ENCODE peak calls at places on chromosomes 3 and 15, in five cellular contexts. J is AG08396; Y is NCI-H345; Q is naive thymus-derived CD4-positive, alpha-beta T cell; P is activated CD4-positive, alpha-beta T cell treated with anti-CD3 and anti-CD28 coated beads for 36 hours. K is an unnamed sample.
A peak's percentile ranks its signal among the peaks of the same experiment; 100 is the strongest.

GRCh38 chr3:56725175-56725574 is 42.1 kb upstream of the TASOR start:
- DNase-seq in Q (peak; percentile 50), P (peak; percentile 82), J (no peak), Y (no peak), K (peak; percentile 57)

GRCh38 chr3:18153571-18154173 is 271.5 kb downstream of the SATB1 start:
- DNase-seq in P (no peak), Y (no peak), Q (no peak), J (peak; percentile 22), K (no peak)

GRCh38 chr3:31896643-31897433 is 84.2 kb downstream of the OSBPL10 start:
- DNase-seq in P (no peak), J (no peak), Q (no peak), Y (no peak), K (no peak)

GRCh38 chr15:41794081-41794480 is 19.8 kb downstream of the MAPKBP1 start:
- DNase-seq in Y (no peak), J (no peak), P (no peak), Q (no peak), K (no peak)

GRCh38 chr3:63933459-63933858 is 21.3 kb upstream of the SCAANT1 start:
- DNase-seq in P (no peak), J (no peak), Q (no peak), Y (no peak), K (peak; percentile 27)

GRCh38 chr15:61742591-61742990 is 317.7 kb downstream of the VPS13C start:
- DNase-seq in P (no peak), Y (no peak), J (no peak), Q (no peak), K (no peak)

GRCh38 chr15:73797366-73798158 is 44.4 kb upstream of the INSYN1 start:
- DNase-seq in Y (no peak), Q (no peak), P (no peak), J (no peak), K (no peak)

GRCh38 chr3:147656023-147656422 is 246.9 kb downstream of the ZIC1 start:
- DNase-seq in Q (no peak), P (no peak), Y (no peak), J (no peak), K (no peak)

GRCh38 chr15:73839699-73840098 is 33.7 kb upstream of the TBC1D21 start:
- DNase-seq in Q (no peak), Y (no peak), P (no peak), J (no peak), K (no peak)

K was measured in GDM1.